ENCODE peak calls at places on chromosomes 7 and 10, in five cellular contexts. K is adrenal gland, G is right atrium auricular region, V is GM23338, Q is suprapubic skin. T is an unnamed sample. For H3K4me1, the result is how much of the 10 kb centered on the place peaks cover.

GRCh38 chr10:36018996-36019395 is 376.9 kb upstream of the FZD8 start:
- DNase-seq in K (no peak), G (no peak), V (peak), Q (no peak), T (no peak)

GRCh38 chr7:69411466-69411865 is 186.8 kb upstream of the AUTS2 start:
- DNase-seq in K (no peak), G (no peak), V (no peak), Q (no peak), T (no peak)

GRCh38 chr10:31644931-31645633 is 283.5 kb downstream of the ARHGAP12 start:
- DNase-seq in K (no peak), G (no peak), V (no peak), Q (no peak), T (no peak)

GRCh38 chr7:46311951-46312350 is 390.9 kb upstream of the IGFBP3 start:
- DNase-seq in K (no peak), G (no peak), V (no peak), Q (no peak), T (no peak)

GRCh38 chr7:92608380-92609322 is 18.5 kb upstream of the FAM133B start:
- DNase-seq in K (no peak), G (no peak), V (peak), Q (no peak), T (peak)

GRCh38 chr10:1057106-1057657 is 997 bp downstream of the WDR37 start:
- DNase-seq in K (no peak), G (no peak), V (peak), Q (no peak), T (no peak)

GRCh38 chr10:79381804-79382221 is 34.5 kb downstream of the PPIF start:
- DNase-seq in K (peak), G (peak), V (no peak), Q (peak), T (no peak)

GRCh38 chr10:89086801-89087513 is 96.4 kb downstream of the FAS start:
- DNase-seq in K (peak), G (peak), V (peak), Q (peak), T (peak)

GRCh38 chr7:7428806-7429205 is 106.9 kb downstream of the COL28A1 start:
- DNase-seq in K (no peak), G (no peak), V (no peak), Q (no peak), T (no peak)

GRCh38 chr7:130288829-130289228 is 4.1 kb upstream of the CPA4 start:
- DNase-seq in K (no peak), G (no peak), V (no peak), Q (no peak), T (no peak)

GRCh38 chr10:24153537-24153936 is 55.4 kb upstream of the KIAA1217 start:
- DNase-seq in K (no peak), G (no peak), V (no peak), Q (no peak), T (no peak)

GRCh38 chr10:335151-335800 is 200.0 kb downstream of the ZMYND11 start:
- DNase-seq in K (peak), G (no peak), V (no peak), Q (no peak), T (no peak)

GRCh38 chr7:111730476-111731300 is 168.4 kb upstream of the IMMP2L start:
- DNase-seq in K (no peak), G (no peak), V (peak), Q (no peak), T (no peak)

GRCh38 chr7:132251327-132251659 is 325.0 kb downstream of the PLXNA4 start:
- DNase-seq in K (no peak), G (peak), V (peak), Q (peak), T (peak)

GRCh38 chr7:55546826-55547225 is 25.5 kb downstream of the VOPP1 start:
- DNase-seq in K (peak), G (peak), V (no peak), Q (no peak), T (peak)

GRCh38 chr10:89869180-89869579 is 167.8 kb downstream of the KIF20B start:
- DNase-seq in K (no peak), G (no peak), V (no peak), Q (no peak), T (no peak)

GRCh38 chr7:136194843-136195242 is 217.7 kb upstream of the MTPN start:
- DNase-seq in K (no peak), G (no peak), V (no peak), Q (no peak), T (no peak)

GRCh38 chr7:73721237-73721848 is 1.9 kb upstream of the STX1A start:
- DNase-seq in K (peak), G (no peak), V (no peak), Q (no peak), T (no peak)

DNA sequence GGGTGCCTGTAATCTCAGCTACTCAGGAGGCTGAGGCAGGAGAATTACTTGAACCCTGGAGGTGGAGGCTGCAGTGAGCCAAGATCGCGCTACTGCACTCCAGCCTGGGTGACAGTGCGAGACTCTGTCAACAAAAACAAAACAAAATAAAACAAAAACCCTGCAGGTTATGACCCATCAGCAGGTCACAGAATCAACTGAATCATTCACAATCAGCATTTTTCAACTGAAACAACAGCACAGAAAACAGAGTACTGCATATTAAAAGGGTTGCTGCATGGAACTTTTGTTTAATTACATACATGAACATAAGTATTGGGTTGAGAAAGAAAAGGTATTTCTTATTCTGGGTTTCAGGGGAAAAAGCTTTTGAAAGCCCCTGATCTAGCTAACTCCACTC is 77.6 kb downstream of the KCNMA1 start:
- DNase-seq in K (no peak), G (no peak), V (no peak), Q (peak), T (no peak)
- H3K4me1 ChIP-seq in K (under half), G (under half), V (under half), Q (under half), T (under half)

GRCh38 chr10:51117794-51118193 is 43.5 kb downstream of the PRKG1 start:
- DNase-seq in K (no peak), G (no peak), V (no peak), Q (no peak), T (no peak)

GRCh38 chr10:51113007-51113406 is 38.7 kb downstream of the PRKG1 start:
- DNase-seq in K (no peak), G (no peak), V (no peak), Q (no peak), T (no peak)

GRCh38 chr10:51117053-51117660 is 42.9 kb downstream of the PRKG1 start:
- DNase-seq in K (no peak), G (no peak), V (no peak), Q (no peak), T (no peak)
- H3K27ac ChIP-seq in K (no peak), G (peak), V (no peak), Q (no peak), T (no peak)

DNA sequence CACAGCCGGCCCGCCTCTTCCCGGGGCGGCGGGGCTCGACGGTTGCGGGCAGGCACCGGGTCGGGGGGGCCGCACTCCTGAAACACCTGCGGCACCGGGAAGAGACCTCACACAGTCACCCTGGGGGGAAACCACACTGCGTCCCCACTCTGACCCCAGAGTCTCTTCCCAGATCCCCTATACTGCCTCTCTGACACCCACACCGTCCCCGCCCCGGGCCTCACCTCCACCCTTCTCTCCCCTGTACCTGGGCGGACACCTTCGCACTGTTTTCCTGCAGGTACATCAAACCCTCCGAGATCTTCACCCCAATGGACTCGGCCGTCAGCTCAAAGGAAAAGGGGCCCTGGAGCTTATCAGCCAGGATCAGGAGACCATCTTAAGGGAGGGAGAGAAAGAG is 3.4 kb upstream of the GAL3ST4 start:
- DNase-seq in K (no peak), G (no peak), V (peak), Q (peak), T (no peak)
- H3K4me3 ChIP-seq in K (no peak), G (peak), V (peak), Q (peak), T (no peak)

DNA sequence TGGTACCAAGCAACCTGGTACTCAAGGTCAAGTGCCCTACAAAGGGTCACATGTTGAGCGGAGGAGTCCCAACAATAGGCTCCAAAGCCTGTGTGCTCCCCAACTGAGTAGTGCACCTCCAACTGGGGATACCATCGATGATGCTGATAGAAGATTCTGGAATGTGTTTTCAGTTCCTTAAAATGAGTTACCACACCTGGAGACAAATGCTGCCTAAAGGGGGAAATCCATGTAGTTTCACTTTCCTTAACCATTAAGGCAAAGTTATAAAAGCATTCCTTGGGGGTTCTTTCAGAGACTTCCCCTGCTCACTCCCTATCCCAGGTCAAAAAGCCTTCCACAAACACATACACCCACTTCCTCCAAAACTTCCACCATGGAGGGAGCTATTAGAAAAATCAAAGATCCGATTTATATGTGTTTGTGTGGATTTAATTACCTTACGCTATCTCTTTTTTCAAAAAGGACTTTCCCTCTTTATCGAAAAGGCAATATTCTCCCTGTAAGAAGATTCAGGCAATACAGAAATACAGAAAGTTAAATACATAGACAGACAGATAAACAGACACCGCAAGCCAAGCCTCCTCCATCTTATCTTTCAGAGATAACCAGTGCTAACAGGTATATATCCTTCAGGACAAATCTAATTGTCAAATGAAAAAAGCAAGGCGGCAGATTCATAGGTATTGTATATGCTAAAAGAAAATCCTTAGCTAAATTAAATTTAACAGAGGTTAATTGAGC is 135.8 kb upstream of the ASAH2 start:
- DNase-seq in K (no peak), G (no peak), V (no peak), Q (no peak), T (no peak)
- H3K4me1 ChIP-seq in K (under half), G (under half), V (under half), Q (under half), T (under half)

GRCh38 chr10:86321568-86321967 is 45.0 kb downstream of the GRID1 start:
- DNase-seq in K (no peak), G (no peak), V (no peak), Q (peak), T (no peak)
- H3K27ac ChIP-seq in K (no peak), G (no peak), V (no peak), Q (no peak), T (no peak)

GRCh38 chr7:93620864-93621263 is 46.3 kb upstream of the CALCR start:
- DNase-seq in K (no peak), G (no peak), V (no peak), Q (no peak), T (no peak)
- H3K4me3 ChIP-seq in K (no peak), G (no peak), V (no peak), Q (no peak), T (no peak)

DNA sequence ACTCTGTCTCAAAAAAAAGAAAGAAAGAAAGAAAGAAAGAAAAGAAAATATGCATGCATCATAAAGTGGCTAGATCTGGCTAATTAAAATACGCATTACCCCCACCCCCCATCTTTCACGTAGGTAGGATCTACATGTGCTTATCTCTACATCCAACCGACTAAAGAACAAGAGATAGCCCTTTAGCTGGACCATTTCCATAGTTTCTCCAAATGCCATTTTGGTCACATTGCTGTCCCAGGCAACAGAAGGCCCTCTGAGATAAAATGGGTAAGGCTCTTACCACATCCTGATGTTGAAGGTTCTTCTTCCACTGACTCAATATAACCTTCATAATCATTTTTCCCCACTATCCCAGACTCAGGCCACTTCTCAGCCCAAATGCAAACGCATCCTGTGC is 31.5 kb downstream of the PIK3AP1 start:
- DNase-seq in K (no peak), G (no peak), V (no peak), Q (no peak), T (no peak)
- H3K4me1 ChIP-seq in K (under half), G (under half), V (under half), Q (under half), T (under half)

GRCh38 chr7:1850976-1851571 is 181.0 kb downstream of the ELFN1 start:
- DNase-seq in K (no peak), G (no peak), V (no peak), Q (peak), T (no peak)
- H3K27ac ChIP-seq in K (no peak), G (no peak), V (no peak), Q (no peak), T (no peak)

DNA sequence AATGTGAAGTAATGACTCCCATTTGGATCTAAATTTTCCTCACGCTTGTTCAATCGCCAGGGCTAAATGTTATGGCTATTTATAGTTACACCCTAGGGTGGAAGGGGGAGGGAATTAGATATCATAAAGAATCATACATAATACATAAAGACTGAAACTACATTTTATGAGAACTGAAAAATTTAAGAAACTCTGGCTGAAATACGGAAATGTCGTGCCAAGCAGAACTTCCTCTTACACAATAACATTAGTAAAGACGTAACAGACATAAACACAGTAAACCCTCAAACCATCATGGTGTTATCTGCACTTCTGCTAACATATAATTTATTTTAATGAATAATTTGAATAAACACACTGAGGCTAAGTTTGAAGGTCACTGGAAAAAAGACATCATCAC is 327.4 kb upstream of the PHF14 start:
- DNase-seq in K (no peak), G (no peak), V (no peak), Q (no peak), T (no peak)
- H3K4me3 ChIP-seq in K (no peak), G (no peak), V (no peak), Q (no peak), T (no peak)

DNA sequence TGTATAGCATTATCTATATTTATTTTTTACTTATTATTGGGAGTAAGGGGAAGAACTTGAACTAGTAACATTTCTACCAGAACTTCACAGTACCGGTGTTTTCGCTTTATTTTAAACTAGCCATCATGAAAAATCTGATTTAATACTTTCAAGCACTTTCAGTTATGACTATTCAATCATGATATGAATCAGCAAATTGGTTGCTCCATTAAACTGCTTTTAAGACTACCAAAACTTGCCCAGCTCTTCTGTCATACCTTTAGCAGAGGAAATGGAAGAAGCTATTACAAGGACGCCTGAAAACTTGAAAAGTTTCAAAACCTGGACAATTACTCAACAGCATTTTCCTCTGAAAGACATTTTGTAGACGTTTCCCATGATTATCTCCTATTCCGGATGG is 2.1 kb downstream of the JAZF1 start:
- DNase-seq in K (no peak), G (no peak), V (no peak), Q (no peak), T (no peak)
- H3K4me1 ChIP-seq in K (under half), G (under half), V (half or more), Q (under half), T (under half)